ENCODE peak calls at places on chromosomes 3 and 15, in five cellular contexts. One of them, this sample, is unnamed.

GRCh38 chr3:61443886-61444285 is 117.5 kb upstream of the PTPRG start:
- DNase-seq in sigmoid colon: no peak
- DNase-seq in fibroblast of the aortic adventitia: no peak
- DNase-seq in MCF 10A: no peak
- DNase-seq in GM13976: no peak
- DNase-seq in this sample: no peak

GRCh38 chr15:73902121-73903020 is 23.9 kb upstream of the LOXL1 start:
- DNase-seq in sigmoid colon: no peak
- DNase-seq in fibroblast of the aortic adventitia: no peak
- DNase-seq in MCF 10A: no peak
- DNase-seq in GM13976: no peak
- DNase-seq in this sample: no peak

GRCh38 chr3:115272036-115272824 is 125.1 kb upstream of the ZBTB20 start:
- DNase-seq in sigmoid colon: no peak
- DNase-seq in fibroblast of the aortic adventitia: peak
- DNase-seq in MCF 10A: no peak
- DNase-seq in GM13976: no peak
- DNase-seq in this sample: peak

GRCh38 chr3:149085828-149086231 is 503 bp downstream of the HLTF start:
- DNase-seq in sigmoid colon: peak
- DNase-seq in fibroblast of the aortic adventitia: peak
- DNase-seq in MCF 10A: peak
- DNase-seq in GM13976: peak
- DNase-seq in this sample: peak

GRCh38 chr15:44836094-44836493 is 99.8 kb downstream of the TRIM69 start:
- DNase-seq in sigmoid colon: no peak
- DNase-seq in fibroblast of the aortic adventitia: peak
- DNase-seq in MCF 10A: no peak
- DNase-seq in GM13976: no peak
- DNase-seq in this sample: no peak

GRCh38 chr3:142211034-142211433 is 14.4 kb downstream of the GK5 start:
- DNase-seq in sigmoid colon: no peak
- DNase-seq in fibroblast of the aortic adventitia: no peak
- DNase-seq in MCF 10A: no peak
- DNase-seq in GM13976: no peak
- DNase-seq in this sample: no peak

GRCh38 chr3:81452406-81452805 is 309.0 kb downstream of the GBE1 start:
- DNase-seq in sigmoid colon: no peak
- DNase-seq in fibroblast of the aortic adventitia: no peak
- DNase-seq in MCF 10A: no peak
- DNase-seq in GM13976: no peak
- DNase-seq in this sample: peak

GRCh38 chr3:27467545-27467944 is 16.6 kb downstream of the SLC4A7 start:
- DNase-seq in sigmoid colon: no peak
- DNase-seq in fibroblast of the aortic adventitia: peak
- DNase-seq in MCF 10A: peak
- DNase-seq in GM13976: peak
- DNase-seq in this sample: peak

GRCh38 chr3:71254251-71254650 is 329.3 kb downstream of the FOXP1 start:
- DNase-seq in sigmoid colon: no peak
- DNase-seq in fibroblast of the aortic adventitia: peak
- DNase-seq in MCF 10A: no peak
- DNase-seq in GM13976: no peak
- DNase-seq in this sample: no peak

GRCh38 chr3:71369733-71370391 is 213.7 kb downstream of the FOXP1 start:
- DNase-seq in sigmoid colon: no peak
- DNase-seq in fibroblast of the aortic adventitia: peak
- DNase-seq in MCF 10A: peak
- DNase-seq in GM13976: no peak
- DNase-seq in this sample: no peak

GRCh38 chr3:141052570-141053069 is 1.5 kb downstream of the SPSB4 start:
- DNase-seq in sigmoid colon: no peak
- DNase-seq in fibroblast of the aortic adventitia: no peak
- DNase-seq in MCF 10A: no peak
- DNase-seq in GM13976: no peak
- DNase-seq in this sample: no peak

GRCh38 chr3:79515072-79515471 is 252.7 kb downstream of the ROBO1 start:
- DNase-seq in sigmoid colon: no peak
- DNase-seq in fibroblast of the aortic adventitia: peak
- DNase-seq in MCF 10A: no peak
- DNase-seq in GM13976: no peak
- DNase-seq in this sample: no peak

GRCh38 chr3:4561661-4562060 is 68.5 kb downstream of the ITPR1 start:
- DNase-seq in sigmoid colon: no peak
- DNase-seq in fibroblast of the aortic adventitia: no peak
- DNase-seq in MCF 10A: no peak
- DNase-seq in GM13976: no peak
- DNase-seq in this sample: no peak

GRCh38 chr3:148464246-148464645 is 233.5 kb upstream of the AGTR1 start:
- DNase-seq in sigmoid colon: no peak
- DNase-seq in fibroblast of the aortic adventitia: peak
- DNase-seq in MCF 10A: no peak
- DNase-seq in GM13976: no peak
- DNase-seq in this sample: no peak

GRCh38 chr3:115549111-115549510 is 74.2 kb upstream of the GAP43 start:
- DNase-seq in sigmoid colon: no peak
- DNase-seq in fibroblast of the aortic adventitia: peak
- DNase-seq in MCF 10A: no peak
- DNase-seq in GM13976: no peak
- DNase-seq in this sample: no peak

GRCh38 chr15:88909956-88910831 is 3.0 kb downstream of the MFGE8 start:
- DNase-seq in sigmoid colon: peak
- DNase-seq in fibroblast of the aortic adventitia: peak
- DNase-seq in MCF 10A: no peak
- DNase-seq in GM13976: no peak
- DNase-seq in this sample: no peak

GRCh38 chr3:122586098-122586497 is 8.6 kb downstream of the PARP15 start:
- DNase-seq in sigmoid colon: no peak
- DNase-seq in fibroblast of the aortic adventitia: no peak
- DNase-seq in MCF 10A: peak
- DNase-seq in GM13976: no peak
- DNase-seq in this sample: no peak

GRCh38 chr15:32774022-32774421 is 56.2 kb downstream of the GREM1 start:
- DNase-seq in sigmoid colon: no peak
- DNase-seq in fibroblast of the aortic adventitia: peak
- DNase-seq in MCF 10A: peak
- DNase-seq in GM13976: no peak
- DNase-seq in this sample: peak

GRCh38 chr3:179027326-179027900 is 44.2 kb downstream of the ZMAT3 start:
- DNase-seq in sigmoid colon: no peak
- DNase-seq in fibroblast of the aortic adventitia: peak
- DNase-seq in MCF 10A: peak
- DNase-seq in GM13976: no peak
- DNase-seq in this sample: no peak

GRCh38 chr15:85495096-85495495 is 114.7 kb downstream of the AKAP13 start:
- DNase-seq in sigmoid colon: no peak
- DNase-seq in fibroblast of the aortic adventitia: no peak
- DNase-seq in MCF 10A: no peak
- DNase-seq in GM13976: no peak
- DNase-seq in this sample: no peak

GRCh38 chr3:61805510-61806080 is 244.2 kb downstream of the PTPRG start:
- DNase-seq in sigmoid colon: no peak
- DNase-seq in fibroblast of the aortic adventitia: no peak
- DNase-seq in MCF 10A: no peak
- DNase-seq in GM13976: no peak
- DNase-seq in this sample: peak

GRCh38 chr3:111106993-111107392 is 35.4 kb downstream of the NECTIN3 start:
- DNase-seq in sigmoid colon: no peak
- DNase-seq in fibroblast of the aortic adventitia: no peak
- DNase-seq in MCF 10A: no peak
- DNase-seq in GM13976: no peak
- DNase-seq in this sample: no peak

DNA sequence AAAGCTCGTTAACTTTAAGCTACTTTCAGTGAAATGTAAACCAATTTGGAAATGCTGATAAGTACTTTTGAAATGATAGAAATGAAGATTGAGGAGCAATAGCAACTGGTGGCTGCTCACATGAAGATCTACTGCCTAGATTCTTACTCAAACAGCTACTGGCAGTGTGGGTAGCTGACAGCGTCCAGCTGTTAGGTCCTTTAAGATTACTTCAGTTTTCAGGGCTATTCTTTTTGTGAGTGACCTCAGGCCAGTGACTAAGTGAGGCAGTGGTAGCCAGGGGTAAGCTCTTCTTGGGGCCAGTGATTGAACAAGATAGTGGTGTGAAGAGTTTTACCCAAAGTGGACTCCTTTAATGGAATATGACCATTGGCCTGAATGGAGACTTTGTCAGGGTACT is 41.3 kb downstream of the NECTIN3 start:
- DNase-seq in sigmoid colon: no peak
- DNase-seq in fibroblast of the aortic adventitia: peak
- DNase-seq in MCF 10A: no peak
- DNase-seq in GM13976: no peak
- DNase-seq in this sample: no peak
- TF ChIP-seq CTCF in sigmoid colon: no peak
- TF ChIP-seq CTCF in fibroblast of the aortic adventitia: no peak
- TF ChIP-seq CTCF in MCF 10A: no peak
- TF ChIP-seq CTCF in GM13976: no peak
- TF ChIP-seq CTCF in this sample: no peak

GRCh38 chr15:67064607-67065530 is 533 bp upstream of the SMAD3 start:
- DNase-seq in sigmoid colon: peak
- DNase-seq in fibroblast of the aortic adventitia: no peak
- DNase-seq in MCF 10A: peak
- DNase-seq in GM13976: peak
- DNase-seq in this sample: peak
- TF ChIP-seq CTCF in sigmoid colon: no peak
- TF ChIP-seq CTCF in fibroblast of the aortic adventitia: no peak
- TF ChIP-seq CTCF in MCF 10A: no peak
- TF ChIP-seq CTCF in GM13976: no peak
- TF ChIP-seq CTCF in this sample: peak

DNA sequence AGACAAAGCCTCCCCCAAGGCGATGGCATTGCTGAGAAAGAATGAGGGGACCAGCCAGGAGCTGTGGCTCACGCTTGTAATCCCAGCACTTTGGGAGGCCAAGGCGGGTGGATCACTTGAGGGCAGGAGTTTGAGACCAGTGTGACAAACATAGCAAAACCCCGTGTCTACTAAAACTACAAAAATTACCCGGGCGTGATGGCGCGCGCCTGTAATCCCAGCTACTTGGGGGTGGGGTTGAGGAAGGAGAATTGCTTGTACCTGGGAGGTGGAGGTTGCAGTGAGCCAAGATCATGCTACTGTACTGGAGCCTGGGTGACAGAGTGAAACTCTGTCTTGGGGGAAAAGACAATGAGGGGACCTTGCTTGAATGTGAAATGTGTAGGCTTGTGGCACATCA is 402.4 kb upstream of the C2CD4B start:
- DNase-seq in sigmoid colon: no peak
- DNase-seq in fibroblast of the aortic adventitia: no peak
- DNase-seq in MCF 10A: no peak
- DNase-seq in GM13976: no peak
- DNase-seq in this sample: no peak
- TF ChIP-seq CTCF in sigmoid colon: no peak
- TF ChIP-seq CTCF in fibroblast of the aortic adventitia: no peak
- TF ChIP-seq CTCF in MCF 10A: no peak
- TF ChIP-seq CTCF in GM13976: no peak
- TF ChIP-seq CTCF in this sample: no peak

DNA sequence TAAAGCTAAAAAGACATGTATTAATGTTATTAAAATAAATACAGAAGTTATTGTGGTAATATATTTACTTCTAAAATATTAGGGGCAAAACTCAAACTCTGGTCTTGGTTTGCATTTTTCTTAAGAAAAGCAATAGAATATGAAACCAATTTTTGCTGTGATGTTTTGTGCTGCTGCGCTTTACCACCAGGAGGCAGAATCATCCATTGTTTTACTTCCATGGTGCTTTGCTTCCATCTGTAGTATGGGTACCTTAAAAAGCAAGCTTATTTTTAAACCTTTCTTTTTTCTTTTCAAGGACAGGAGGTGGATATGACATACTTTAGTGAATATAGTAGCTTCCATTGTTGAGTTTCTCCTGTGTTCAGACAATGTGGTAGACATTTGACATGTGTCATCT is 46.6 kb upstream of the MRPL3 start:
- DNase-seq in sigmoid colon: no peak
- DNase-seq in fibroblast of the aortic adventitia: no peak
- DNase-seq in MCF 10A: peak
- DNase-seq in GM13976: no peak
- DNase-seq in this sample: no peak
- TF ChIP-seq CTCF in sigmoid colon: no peak
- TF ChIP-seq CTCF in fibroblast of the aortic adventitia: peak
- TF ChIP-seq CTCF in MCF 10A: peak
- TF ChIP-seq CTCF in GM13976: peak
- TF ChIP-seq CTCF in this sample: peak

GRCh38 chr3:46898321-46899150 is 21.0 kb downstream of the PTH1R start:
- DNase-seq in sigmoid colon: no peak
- DNase-seq in fibroblast of the aortic adventitia: no peak
- DNase-seq in MCF 10A: no peak
- DNase-seq in GM13976: no peak
- DNase-seq in this sample: no peak

GRCh38 chr3:46899151-46900006 is 21.9 kb downstream of the PTH1R start:
- DNase-seq in sigmoid colon: no peak
- DNase-seq in fibroblast of the aortic adventitia: no peak
- DNase-seq in MCF 10A: no peak
- DNase-seq in GM13976: no peak
- DNase-seq in this sample: no peak

GRCh38 chr3:46896386-46896785 is 18.9 kb downstream of the PTH1R start:
- DNase-seq in sigmoid colon: no peak
- DNase-seq in fibroblast of the aortic adventitia: no peak
- DNase-seq in MCF 10A: no peak
- DNase-seq in GM13976: no peak
- DNase-seq in this sample: no peak

GRCh38 chr3:46897031-46897430 is 19.5 kb downstream of the PTH1R start:
- DNase-seq in sigmoid colon: no peak
- DNase-seq in fibroblast of the aortic adventitia: no peak
- DNase-seq in MCF 10A: no peak
- DNase-seq in GM13976: no peak
- DNase-seq in this sample: no peak

DNA sequence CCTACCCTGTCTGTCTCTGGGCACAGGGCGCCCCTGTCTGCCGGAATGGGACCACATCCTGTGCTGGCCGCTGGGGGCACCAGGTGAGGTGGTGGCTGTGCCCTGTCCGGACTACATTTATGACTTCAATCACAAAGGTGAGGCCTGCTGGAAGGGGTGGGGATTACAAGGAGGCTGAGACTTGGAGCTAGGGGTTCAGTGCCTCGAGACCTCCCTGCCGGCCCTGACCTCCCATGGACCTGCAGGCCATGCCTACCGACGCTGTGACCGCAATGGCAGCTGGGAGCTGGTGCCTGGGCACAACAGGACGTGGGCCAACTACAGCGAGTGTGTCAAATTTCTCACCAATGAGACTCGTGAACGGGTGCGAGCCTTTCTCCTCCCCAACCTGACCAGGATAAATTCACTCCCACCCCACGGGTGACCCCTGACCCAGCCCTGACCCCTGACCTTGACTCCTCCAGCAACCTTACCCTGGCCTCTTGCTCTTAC is 20.4 kb downstream of the PTH1R start:
- DNase-seq in sigmoid colon: no peak
- DNase-seq in fibroblast of the aortic adventitia: no peak
- DNase-seq in MCF 10A: no peak
- DNase-seq in GM13976: no peak
- DNase-seq in this sample: no peak
- TF ChIP-seq CTCF in sigmoid colon: no peak
- TF ChIP-seq CTCF in fibroblast of the aortic adventitia: no peak
- TF ChIP-seq CTCF in MCF 10A: no peak
- TF ChIP-seq CTCF in GM13976: no peak
- TF ChIP-seq CTCF in this sample: peak

This sample was measured in HFFc6.